ENCODE peak calls at places on chromosomes 6 and 20, in nine cellular contexts. M is choroid plexus epithelial cell; P is tibial artery; V is breast epithelium; N is AG09309; J is MM.1S; T is cardiac muscle cell; D is SJSA1; O is naive thymus-derived CD4-positive, alpha-beta T cell. E is an unnamed sample.

GRCh38 chr20:37223053-37223452 is 38.6 kb downstream of the GHRH start:
- DNase-seq in M (peak), P (peak), V (no peak), N (peak), J (no peak), T (peak), D (no peak), O (no peak), E (peak)

GRCh38 chr6:21935142-21935541 is 341.6 kb downstream of the SOX4 start:
- DNase-seq in M (no peak), P (no peak), V (no peak), N (no peak), J (no peak), T (no peak), D (no peak), O (no peak), E (no peak)

GRCh38 chr6:11785449-11785951 is 6.9 kb upstream of the ADTRP start:
- DNase-seq in M (no peak), P (no peak), V (no peak), N (no peak), J (no peak), T (no peak), D (no peak), O (no peak), E (no peak)

GRCh38 chr20:10090588-10091166 is 55.9 kb downstream of the ANKEF1 start:
- DNase-seq in M (peak), P (peak), V (no peak), N (peak), J (peak), T (peak), D (no peak), O (peak), E (peak)

GRCh38 chr6:124078169-124078568 is 274.5 kb downstream of the NKAIN2 start:
- DNase-seq in M (no peak), P (no peak), V (no peak), N (no peak), J (no peak), T (no peak), D (no peak), O (no peak), E (no peak)

GRCh38 chr6:56959938-56960337 is 5.0 kb downstream of the BEND6 start:
- DNase-seq in M (peak), P (no peak), V (no peak), N (no peak), J (no peak), T (no peak), D (no peak), O (no peak), E (peak)

GRCh38 chr6:157113389-157113788 is 209.9 kb downstream of the TMEM242 start:
- DNase-seq in M (no peak), P (no peak), V (no peak), N (no peak), J (no peak), T (no peak), D (no peak), O (no peak), E (no peak)

GRCh38 chr20:7722564-7722963 is 217.7 kb downstream of the HAO1 start:
- DNase-seq in M (no peak), P (no peak), V (no peak), N (no peak), J (no peak), T (peak), D (no peak), O (no peak), E (peak)

GRCh38 chr6:25966707-25967106 is 4.1 kb downstream of the TRIM38 start:
- DNase-seq in M (no peak), P (no peak), V (no peak), N (no peak), J (no peak), T (no peak), D (no peak), O (no peak), E (no peak)

GRCh38 chr20:10673176-10673830 is 496 bp downstream of the JAG1 start:
- DNase-seq in M (peak), P (no peak), V (no peak), N (no peak), J (peak), T (peak), D (no peak), O (no peak), E (peak)

GRCh38 chr6:139834232-139834631 is 459.8 kb upstream of the CITED2 start:
- DNase-seq in M (no peak), P (no peak), V (no peak), N (no peak), J (no peak), T (no peak), D (no peak), O (no peak), E (no peak)

GRCh38 chr6:31438677-31439076 is 35.3 kb downstream of the MICA start:
- DNase-seq in M (no peak), P (no peak), V (no peak), N (no peak), J (no peak), T (no peak), D (no peak), O (no peak), E (no peak)

GRCh38 chr6:31446481-31446880 is 43.1 kb downstream of the MICA start:
- DNase-seq in M (peak), P (no peak), V (no peak), N (peak), J (no peak), T (peak), D (no peak), O (no peak), E (peak)

GRCh38 chr6:31438222-31438621 is 34.8 kb downstream of the MICA start:
- DNase-seq in M (no peak), P (no peak), V (no peak), N (no peak), J (no peak), T (no peak), D (no peak), O (no peak), E (no peak)

DNA sequence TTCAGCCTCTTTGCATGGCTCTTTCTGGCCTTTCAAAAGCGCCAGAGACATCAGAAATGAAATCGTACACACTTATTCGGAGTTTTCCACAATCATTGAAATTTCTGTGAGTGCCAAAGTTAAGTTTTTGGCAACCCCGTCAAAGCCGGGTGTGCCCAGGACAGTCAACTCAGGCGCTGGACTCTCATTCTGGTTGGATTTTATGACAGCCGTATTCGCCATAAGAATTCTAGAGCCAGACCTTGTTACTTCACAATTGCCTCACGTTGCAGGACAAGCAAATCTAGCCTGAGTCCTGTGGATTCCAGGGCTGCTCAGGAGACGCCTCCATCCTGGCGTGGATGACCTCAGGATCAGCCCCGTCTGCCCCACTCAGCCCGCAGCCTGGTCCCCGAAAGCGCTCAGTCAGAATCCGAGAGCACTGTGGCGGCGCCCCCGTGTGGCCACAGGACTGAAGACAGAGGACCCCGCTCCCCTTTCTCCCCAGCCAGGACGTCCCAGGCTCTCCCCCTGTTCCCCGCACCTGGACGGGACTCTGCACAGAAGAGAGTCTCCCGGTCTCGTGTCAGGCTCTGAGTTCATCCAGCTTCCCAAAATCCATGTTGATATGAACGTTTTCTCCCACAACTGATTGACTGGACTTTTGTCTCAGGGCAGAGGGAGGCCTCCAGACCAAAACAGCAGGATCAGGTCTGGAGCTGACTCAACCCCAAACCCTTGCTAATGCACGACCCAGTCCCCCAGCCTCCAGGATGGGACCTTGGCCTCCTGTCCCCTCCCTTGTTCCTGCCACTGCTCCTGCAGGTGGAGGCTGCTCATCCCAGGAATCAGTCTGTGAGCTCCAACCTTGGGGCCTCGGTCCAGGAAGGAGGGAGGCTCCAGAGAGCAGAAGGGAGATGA is 38.2 kb downstream of the MICA start:
- DNase-seq in M (peak), P (peak), V (peak), N (no peak), J (peak), T (peak), D (peak), O (peak), E (peak)
- H3K4me3 ChIP-seq in M (peak), P (no peak), V (peak), N (peak), J (no peak), T (no peak), D (no peak), O (no peak), E (peak)

GRCh38 chr20:62472343-62473199 is 3.2 kb downstream of the GATA5 start:
- DNase-seq in M (no peak), P (no peak), V (no peak), N (no peak), J (no peak), T (no peak), D (no peak), O (no peak), E (no peak)
- H3K4me3 ChIP-seq in M (no peak), P (no peak), V (no peak), N (no peak), J (peak), T (peak), D (no peak), O (no peak), E (no peak)

DNA sequence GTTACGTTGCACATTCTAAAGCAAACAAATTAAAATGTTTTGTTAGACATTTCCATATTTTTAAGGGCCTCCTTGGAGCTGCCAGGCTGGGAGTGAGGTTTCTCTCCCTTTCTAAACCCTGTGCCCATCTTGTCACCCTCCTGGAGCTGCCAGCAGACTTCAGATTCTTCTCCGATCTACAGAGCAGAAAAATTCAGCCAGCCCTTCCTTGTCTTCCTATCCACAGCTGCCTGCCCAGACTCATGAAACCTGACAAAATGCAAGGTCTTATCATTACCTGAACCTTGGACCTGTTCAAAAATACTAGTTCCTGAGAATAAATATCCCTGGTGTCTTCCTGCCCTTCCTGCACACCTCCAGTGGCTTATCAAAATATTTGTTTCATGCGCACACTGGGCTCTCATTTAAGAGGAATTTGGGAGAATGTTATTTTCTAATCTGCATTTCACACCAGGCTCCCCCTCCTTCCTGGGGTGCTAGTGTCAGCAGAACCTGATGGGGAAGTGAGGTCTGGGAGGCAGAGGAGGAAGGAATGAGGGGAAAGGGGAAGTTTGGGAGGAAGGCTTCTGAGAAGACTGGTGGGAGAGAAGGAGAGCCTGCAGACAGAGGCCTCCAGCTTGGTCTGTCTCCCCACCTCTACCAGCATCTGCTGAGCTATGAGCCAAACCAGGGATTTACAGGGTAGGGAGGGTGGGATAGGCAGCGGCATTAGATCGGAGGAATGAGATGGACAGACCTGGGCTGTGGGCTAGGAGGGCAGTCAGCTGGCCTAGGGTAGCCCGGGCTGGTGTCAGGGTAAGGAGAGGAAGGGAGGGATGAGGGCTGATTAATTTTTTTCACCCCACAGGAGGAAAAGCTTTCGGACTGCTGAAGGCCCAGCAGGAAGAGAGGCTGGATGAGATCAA is at the start of gene AIF1:
- DNase-seq in M (no peak), P (no peak), V (no peak), N (no peak), J (no peak), T (no peak), D (no peak), O (no peak), E (no peak)
- H3K4me3 ChIP-seq in M (no peak), P (peak), V (peak), N (no peak), J (no peak), T (no peak), D (no peak), O (peak), E (no peak)

GRCh38 chr6:135852775-135853174 is 1.3 kb downstream of the PDE7B start:
- DNase-seq in M (no peak), P (no peak), V (no peak), N (no peak), J (no peak), T (peak), D (no peak), O (no peak), E (peak)
- H3K4me3 ChIP-seq in M (peak), P (peak), V (peak), N (peak), J (no peak), T (no peak), D (no peak), O (no peak), E (peak)

GRCh38 chr6:84361372-84362179 is 134.1 kb upstream of the CEP162 start:
- DNase-seq in M (no peak), P (no peak), V (no peak), N (no peak), J (no peak), T (no peak), D (no peak), O (no peak), E (no peak)
- H3K4me3 ChIP-seq in M (no peak), P (no peak), V (no peak), N (no peak), J (no peak), T (no peak), D (no peak), O (no peak), E (no peak)